ENCODE peak calls at places on chromosomes 11 and 22, in six cellular contexts. One of them, this sample, is unnamed.

GRCh38 chr11:132054822-132055221 is 684.4 kb downstream of the NTM start:
- DNase-seq in IMR-90: peak
- DNase-seq in body of pancreas: no peak
- DNase-seq in lower leg skin: no peak
- DNase-seq in suprapubic skin: no peak
- DNase-seq in K562: no peak
- DNase-seq in this sample: no peak

GRCh38 chr11:45333023-45333422 is 46.9 kb upstream of the SYT13 start:
- DNase-seq in IMR-90: no peak
- DNase-seq in body of pancreas: no peak
- DNase-seq in lower leg skin: no peak
- DNase-seq in suprapubic skin: no peak
- DNase-seq in K562: no peak
- DNase-seq in this sample: no peak

GRCh38 chr11:60955566-60955965 is 3.6 kb upstream of the SLC15A3 start:
- DNase-seq in IMR-90: no peak
- DNase-seq in body of pancreas: no peak
- DNase-seq in lower leg skin: no peak
- DNase-seq in suprapubic skin: peak
- DNase-seq in K562: no peak
- DNase-seq in this sample: no peak

GRCh38 chr22:49570032-49570848 is 257.4 kb downstream of the BRD1 start:
- DNase-seq in IMR-90: no peak
- DNase-seq in body of pancreas: no peak
- DNase-seq in lower leg skin: no peak
- DNase-seq in suprapubic skin: peak
- DNase-seq in K562: no peak
- DNase-seq in this sample: no peak

GRCh38 chr11:119509969-119510401 is 87.0 kb upstream of the THY1 start:
- DNase-seq in IMR-90: peak
- DNase-seq in body of pancreas: peak
- DNase-seq in lower leg skin: peak
- DNase-seq in suprapubic skin: no peak
- DNase-seq in K562: no peak
- DNase-seq in this sample: no peak

GRCh38 chr22:47406896-47407295 is 644.4 kb downstream of the TBC1D22A start:
- DNase-seq in IMR-90: no peak
- DNase-seq in body of pancreas: no peak
- DNase-seq in lower leg skin: no peak
- DNase-seq in suprapubic skin: no peak
- DNase-seq in K562: no peak
- DNase-seq in this sample: no peak

GRCh38 chr22:24059121-24059520 is 48.0 kb downstream of the CABIN1 start:
- DNase-seq in IMR-90: peak
- DNase-seq in body of pancreas: peak
- DNase-seq in lower leg skin: peak
- DNase-seq in suprapubic skin: no peak
- DNase-seq in K562: no peak
- DNase-seq in this sample: no peak

GRCh38 chr11:61826930-61827572 is 1.0 kb upstream of the FADS2 start:
- DNase-seq in IMR-90: no peak
- DNase-seq in body of pancreas: peak
- DNase-seq in lower leg skin: no peak
- DNase-seq in suprapubic skin: no peak
- DNase-seq in K562: no peak
- DNase-seq in this sample: no peak

GRCh38 chr22:28980326-28980725 is 81.3 kb downstream of the C22orf31 start:
- DNase-seq in IMR-90: no peak
- DNase-seq in body of pancreas: no peak
- DNase-seq in lower leg skin: no peak
- DNase-seq in suprapubic skin: no peak
- DNase-seq in K562: no peak
- DNase-seq in this sample: no peak

GRCh38 chr11:22707119-22707899 is 40.9 kb downstream of the GAS2 start:
- DNase-seq in IMR-90: peak
- DNase-seq in body of pancreas: peak
- DNase-seq in lower leg skin: no peak
- DNase-seq in suprapubic skin: no peak
- DNase-seq in K562: no peak
- DNase-seq in this sample: no peak

GRCh38 chr11:61004841-61005240 is 33.4 kb downstream of the CD6 start:
- DNase-seq in IMR-90: no peak
- DNase-seq in body of pancreas: no peak
- DNase-seq in lower leg skin: no peak
- DNase-seq in suprapubic skin: no peak
- DNase-seq in K562: no peak
- DNase-seq in this sample: no peak

GRCh38 chr11:10925149-10925926 is 67.5 kb upstream of the ZBED5 start:
- DNase-seq in IMR-90: no peak
- DNase-seq in body of pancreas: no peak
- DNase-seq in lower leg skin: peak
- DNase-seq in suprapubic skin: no peak
- DNase-seq in K562: no peak
- DNase-seq in this sample: no peak

GRCh38 chr22:45572444-45572843 is 69.8 kb downstream of the FBLN1 start:
- DNase-seq in IMR-90: no peak
- DNase-seq in body of pancreas: no peak
- DNase-seq in lower leg skin: peak
- DNase-seq in suprapubic skin: no peak
- DNase-seq in K562: no peak
- DNase-seq in this sample: no peak

GRCh38 chr11:405323-405975 is 9.3 kb downstream of the SIGIRR start:
- DNase-seq in IMR-90: no peak
- DNase-seq in body of pancreas: no peak
- DNase-seq in lower leg skin: no peak
- DNase-seq in suprapubic skin: no peak
- DNase-seq in K562: no peak
- DNase-seq in this sample: no peak

GRCh38 chr11:37370817-37371216 is 772.8 kb upstream of the RAG2 start:
- DNase-seq in IMR-90: no peak
- DNase-seq in body of pancreas: no peak
- DNase-seq in lower leg skin: no peak
- DNase-seq in suprapubic skin: no peak
- DNase-seq in K562: no peak
- DNase-seq in this sample: no peak

DNA sequence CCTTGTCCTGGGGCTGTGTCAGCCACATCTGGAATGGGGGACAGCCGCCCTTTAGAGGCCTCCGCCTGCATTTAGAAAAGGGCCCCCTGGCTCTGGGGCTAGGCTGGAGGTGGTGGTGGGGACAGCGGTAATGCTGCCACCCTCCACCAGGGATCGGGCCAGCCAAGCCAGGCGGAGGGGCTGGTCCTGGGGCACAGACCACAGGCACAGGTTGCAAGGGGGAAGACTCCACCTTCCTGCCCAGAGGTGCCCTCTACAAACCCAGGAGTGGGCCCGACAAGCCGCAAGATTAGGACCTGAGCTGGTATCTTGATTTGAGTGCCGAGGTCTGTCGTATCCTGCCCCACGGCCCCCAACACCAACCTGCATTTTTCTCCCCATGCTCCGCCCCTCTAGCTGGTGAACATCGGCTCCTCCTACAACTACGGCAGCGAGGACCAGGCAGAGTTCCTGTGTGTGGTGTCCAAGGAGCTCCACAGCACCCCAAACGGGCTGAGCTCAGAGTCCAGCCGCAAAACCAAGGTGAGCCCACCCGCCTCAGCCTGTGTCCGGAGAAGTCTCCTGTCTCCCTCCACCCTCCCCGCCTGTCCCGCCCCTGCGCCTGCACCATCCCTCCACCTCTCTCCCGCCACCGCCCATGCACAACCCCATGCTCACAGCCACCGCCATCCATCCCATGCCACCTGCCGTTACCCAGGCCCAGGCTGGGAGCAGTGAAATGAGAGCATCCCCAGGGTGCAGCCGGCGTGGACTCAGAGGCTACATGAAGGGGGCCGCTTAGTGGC is 7.6 kb downstream of the KCTD17 start:
- DNase-seq in IMR-90: no peak
- DNase-seq in body of pancreas: no peak
- DNase-seq in lower leg skin: no peak
- DNase-seq in suprapubic skin: no peak
- DNase-seq in K562: no peak
- DNase-seq in this sample: no peak
- TF ChIP-seq POLR2A in IMR-90: no peak
- TF ChIP-seq POLR2A in body of pancreas: no peak
- TF ChIP-seq POLR2A in lower leg skin: no peak
- TF ChIP-seq POLR2A in suprapubic skin: no peak
- TF ChIP-seq POLR2A in K562: no peak
- TF ChIP-seq POLR2A in this sample: no peak

DNA sequence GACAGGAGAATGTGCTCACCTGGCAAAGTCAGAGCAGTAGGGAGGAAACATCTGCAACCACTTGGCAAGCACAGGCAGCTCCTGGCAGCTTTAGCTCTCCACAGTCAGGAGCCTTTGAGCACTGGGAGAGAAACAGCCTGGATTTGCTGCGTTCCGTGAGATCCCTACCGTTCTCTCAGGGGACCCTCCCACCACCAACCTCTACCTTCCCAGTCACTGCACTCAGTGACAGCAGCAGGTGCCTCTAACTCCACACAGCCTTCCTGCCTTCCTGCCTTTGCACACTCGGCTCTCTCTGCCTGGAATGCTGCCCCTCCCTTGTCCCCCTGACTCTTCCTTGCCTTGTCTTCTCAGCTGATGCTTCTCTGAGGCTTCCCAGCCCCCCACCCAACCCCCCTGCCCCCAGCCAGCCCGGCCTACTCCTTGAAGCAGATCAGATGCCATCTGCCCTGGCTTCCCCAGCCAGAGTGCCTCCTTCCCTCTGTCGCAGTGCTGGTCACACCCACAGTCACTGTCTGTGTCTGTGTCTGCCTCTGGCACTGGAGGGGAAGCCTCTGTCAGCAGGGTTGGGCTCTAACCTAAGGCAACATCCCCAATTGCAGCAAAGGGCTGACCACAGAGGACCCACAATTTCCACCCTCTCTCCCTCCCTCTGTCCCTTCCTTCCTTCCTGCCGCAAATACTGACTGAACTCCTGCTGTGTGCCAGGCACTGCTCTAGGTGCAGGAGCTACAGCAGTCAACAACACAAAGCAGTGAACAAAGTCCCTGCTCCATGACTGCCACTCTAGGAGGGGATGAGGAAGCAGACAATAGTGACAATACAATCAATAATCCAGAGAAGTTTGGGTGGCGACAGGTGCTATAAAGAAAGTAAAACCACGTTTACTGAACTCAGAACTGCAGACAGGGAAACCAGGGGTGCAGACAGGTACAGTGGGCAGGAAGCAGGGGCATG is 14.8 kb upstream of the TSKU start:
- DNase-seq in IMR-90: no peak
- DNase-seq in body of pancreas: peak
- DNase-seq in lower leg skin: peak
- DNase-seq in suprapubic skin: no peak
- DNase-seq in K562: no peak
- DNase-seq in this sample: peak
- TF ChIP-seq POLR2A in IMR-90: no peak
- TF ChIP-seq POLR2A in body of pancreas: no peak
- TF ChIP-seq POLR2A in lower leg skin: no peak
- TF ChIP-seq POLR2A in suprapubic skin: no peak
- TF ChIP-seq POLR2A in K562: no peak
- TF ChIP-seq POLR2A in this sample: peak

GRCh38 chr11:72753341-72754148 is 1.3 kb upstream of the ARAP1 start:
- DNase-seq in IMR-90: no peak
- DNase-seq in body of pancreas: no peak
- DNase-seq in lower leg skin: no peak
- DNase-seq in suprapubic skin: no peak
- DNase-seq in K562: no peak
- DNase-seq in this sample: no peak

GRCh38 chr11:72751293-72752087 is 718 bp downstream of the ARAP1 start:
- DNase-seq in IMR-90: no peak
- DNase-seq in body of pancreas: no peak
- DNase-seq in lower leg skin: no peak
- DNase-seq in suprapubic skin: no peak
- DNase-seq in K562: peak
- DNase-seq in this sample: no peak

GRCh38 chr11:72750556-72751292 is 1.5 kb downstream of the ARAP1 start:
- DNase-seq in IMR-90: no peak
- DNase-seq in body of pancreas: no peak
- DNase-seq in lower leg skin: no peak
- DNase-seq in suprapubic skin: no peak
- DNase-seq in K562: peak
- DNase-seq in this sample: no peak

GRCh38 chr11:72754149-72754543 is 1.9 kb upstream of the ARAP1 start:
- DNase-seq in IMR-90: no peak
- DNase-seq in body of pancreas: no peak
- DNase-seq in lower leg skin: no peak
- DNase-seq in suprapubic skin: no peak
- DNase-seq in K562: no peak
- DNase-seq in this sample: no peak

DNA sequence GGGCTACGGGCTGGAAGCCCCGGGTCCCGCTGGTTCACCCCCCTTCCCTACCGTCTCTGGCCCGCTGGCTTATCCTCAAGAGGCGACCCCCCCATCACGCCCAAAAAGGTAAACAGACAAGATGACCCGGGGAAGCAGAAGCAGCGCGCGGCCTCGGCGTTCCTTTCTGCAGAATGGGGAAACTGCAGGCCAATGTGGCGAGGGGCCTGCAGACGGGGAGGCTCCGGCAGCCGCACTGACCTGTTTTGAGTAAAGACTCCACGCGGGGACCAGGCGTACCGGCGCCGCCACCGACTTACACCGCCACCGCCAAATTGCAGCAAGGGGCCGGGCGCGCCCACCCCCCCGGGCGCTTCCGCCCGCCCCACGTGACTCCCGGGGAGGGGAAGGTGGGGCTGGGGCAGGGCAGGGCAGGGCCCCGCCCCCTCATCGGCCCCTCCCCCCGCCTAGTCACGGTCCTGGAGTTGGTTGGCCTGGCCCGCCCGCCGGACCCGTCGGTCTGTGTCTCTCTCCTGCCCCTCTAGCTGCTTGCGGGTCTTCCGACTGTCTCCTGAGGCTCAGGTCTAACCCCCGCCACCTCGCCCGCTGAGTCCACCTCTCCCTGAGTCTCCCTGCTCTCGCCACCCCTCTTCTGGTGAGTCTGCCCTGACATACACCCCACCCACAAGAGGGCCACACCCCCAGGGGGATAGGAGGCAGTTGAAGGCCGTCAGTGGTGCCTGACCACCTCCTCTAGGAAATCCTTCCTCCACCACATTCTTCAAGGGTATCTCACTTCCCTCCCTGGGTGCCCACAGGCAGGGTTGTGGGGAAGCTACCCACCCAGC is at the start of gene ARAP1:
- DNase-seq in IMR-90: peak
- DNase-seq in body of pancreas: peak
- DNase-seq in lower leg skin: peak
- DNase-seq in suprapubic skin: peak
- DNase-seq in K562: peak
- DNase-seq in this sample: peak
- TF ChIP-seq POLR2A in IMR-90: peak
- TF ChIP-seq POLR2A in body of pancreas: peak
- TF ChIP-seq POLR2A in lower leg skin: no peak
- TF ChIP-seq POLR2A in suprapubic skin: no peak
- TF ChIP-seq POLR2A in K562: peak
- TF ChIP-seq POLR2A in this sample: no peak

GRCh38 chr11:117144477-117145392 is 648 bp downstream of the PAFAH1B2 start:
- DNase-seq in IMR-90: peak
- DNase-seq in body of pancreas: peak
- DNase-seq in lower leg skin: peak
- DNase-seq in suprapubic skin: peak
- DNase-seq in K562: peak
- DNase-seq in this sample: peak
- TF ChIP-seq POLR2A in IMR-90: peak
- TF ChIP-seq POLR2A in body of pancreas: peak
- TF ChIP-seq POLR2A in lower leg skin: no peak
- TF ChIP-seq POLR2A in suprapubic skin: no peak
- TF ChIP-seq POLR2A in K562: no peak
- TF ChIP-seq POLR2A in this sample: no peak